ENCODE peak calls at places on chromosomes 13 and 19, in six cellular contexts. W, Z, B, G, U and I are unnamed samples.

GRCh38 chr13:67353891-67354459 is 123.8 kb upstream of the PCDH9 start:
- DNase-seq in W (peak), Z (no peak), B (peak), G (no peak), U (no peak), I (no peak)

GRCh38 chr13:32941368-32941767 is 74.9 kb upstream of the KL start:
- DNase-seq in W (peak), Z (no peak), B (no peak), G (no peak), U (no peak), I (no peak)

GRCh38 chr19:47188507-47189033 is 42.4 kb downstream of the BBC3 start:
- DNase-seq in W (no peak), Z (peak), B (no peak), G (no peak), U (no peak), I (no peak)

GRCh38 chr19:507286-508203 is at the start of gene TPGS1:
- DNase-seq in W (peak), Z (peak), B (peak), G (peak), U (no peak), I (peak)

GRCh38 chr19:23002690-23003422 is at the start of gene ZNF728:
- DNase-seq in W (no peak), Z (peak), B (no peak), G (no peak), U (no peak), I (no peak)

GRCh38 chr19:54464044-54464623 is 556 bp upstream of the LENG9 start:
- DNase-seq in W (peak), Z (peak), B (peak), G (peak), U (no peak), I (peak)

GRCh38 chr13:111202745-111203144 is 87.6 kb downstream of the ARHGEF7 start:
- DNase-seq in W (peak), Z (no peak), B (peak), G (no peak), U (peak), I (no peak)

GRCh38 chr19:39645800-39646411 is 9.8 kb upstream of the LGALS16 start:
- DNase-seq in W (peak), Z (no peak), B (peak), G (no peak), U (peak), I (peak)

GRCh38 chr13:89783221-89783755 is 1564.2 kb upstream of the MIR17HG start:
- DNase-seq in W (no peak), Z (no peak), B (no peak), G (no peak), U (no peak), I (no peak)

GRCh38 chr13:66994097-66994496 is 236.0 kb downstream of the PCDH9 start:
- DNase-seq in W (peak), Z (peak), B (peak), G (peak), U (no peak), I (peak)

GRCh38 chr19:7928741-7929701 is 3.1 kb upstream of the CTXN1 start:
- DNase-seq in W (peak), Z (no peak), B (peak), G (no peak), U (peak), I (peak)

GRCh38 chr19:7391218-7391670 is 42.5 kb downstream of the ARHGEF18 start:
- DNase-seq in W (peak), Z (peak), B (no peak), G (peak), U (no peak), I (no peak)

GRCh38 chr19:23758187-23759074 is at the start of gene ZNF681:
- DNase-seq in W (peak), Z (peak), B (peak), G (peak), U (peak), I (peak)

GRCh38 chr13:44918323-44919102 is 70.8 kb downstream of the NUFIP1 start:
- DNase-seq in W (peak), Z (peak), B (peak), G (peak), U (peak), I (peak)

GRCh38 chr19:42606660-42607351 is 12.1 kb upstream of the CEACAM8 start:
- DNase-seq in W (peak), Z (peak), B (peak), G (peak), U (peak), I (peak)

GRCh38 chr13:98495627-98496238 is 81.2 kb downstream of the STK24 start:
- DNase-seq in W (no peak), Z (no peak), B (peak), G (no peak), U (no peak), I (no peak)

GRCh38 chr19:30682576-30683536 is 310.7 kb downstream of the ZNF536 start:
- DNase-seq in W (peak), Z (peak), B (peak), G (peak), U (peak), I (peak)

GRCh38 chr13:20814224-20814910 is 40.6 kb upstream of the EEF1AKMT1 start:
- DNase-seq in W (peak), Z (peak), B (peak), G (no peak), U (peak), I (no peak)

GRCh38 chr19:52170863-52171320 is 529 bp downstream of the ZNF836 start:
- DNase-seq in W (no peak), Z (peak), B (no peak), G (no peak), U (no peak), I (peak)

GRCh38 chr19:39416626-39417120 is 4.2 kb downstream of the PLEKHG2 start:
- DNase-seq in W (no peak), Z (no peak), B (no peak), G (no peak), U (no peak), I (no peak)

GRCh38 chr13:95002126-95002525 is 289.8 kb upstream of the SOX21 start:
- DNase-seq in W (no peak), Z (no peak), B (no peak), G (peak), U (no peak), I (no peak)

GRCh38 chr19:35755550-35756371 is 1.1 kb downstream of the HSPB6 start:
- DNase-seq in W (peak), Z (peak), B (peak), G (no peak), U (no peak), I (no peak)

GRCh38 chr19:47723573-47723923 is 10.3 kb downstream of the EHD2 start:
- DNase-seq in W (peak), Z (no peak), B (peak), G (peak), U (no peak), I (no peak)

GRCh38 chr13:112625698-112626097 is 37.7 kb upstream of the TUBGCP3 start:
- DNase-seq in W (no peak), Z (no peak), B (no peak), G (no peak), U (no peak), I (no peak)

GRCh38 chr19:50820549-50821247 is 2.9 kb downstream of the KLK1 start:
- DNase-seq in W (no peak), Z (peak), B (no peak), G (no peak), U (no peak), I (no peak)

GRCh38 chr19:2469102-2469914 is 6.6 kb upstream of the GADD45B start:
- DNase-seq in W (peak), Z (no peak), B (peak), G (no peak), U (no peak), I (no peak)

GRCh38 chr19:1393841-1394240 is 7.5 kb downstream of the GAMT start:
- DNase-seq in W (no peak), Z (no peak), B (no peak), G (no peak), U (no peak), I (no peak)

GRCh38 chr19:45376045-45376724 is 5.8 kb upstream of the ERCC2 start:
- DNase-seq in W (peak), Z (no peak), B (peak), G (peak), U (peak), I (no peak)

GRCh38 chr13:75566658-75567057 is 17.1 kb downstream of the UCHL3 start:
- DNase-seq in W (peak), Z (no peak), B (peak), G (no peak), U (no peak), I (no peak)

GRCh38 chr13:106756446-106756845 is 188.5 kb upstream of the ARGLU1 start:
- DNase-seq in W (no peak), Z (no peak), B (no peak), G (no peak), U (no peak), I (peak)

GRCh38 chr13:106753241-106753640 is 185.3 kb upstream of the ARGLU1 start:
- DNase-seq in W (no peak), Z (no peak), B (no peak), G (no peak), U (no peak), I (no peak)

GRCh38 chr13:106752584-106753202 is 184.8 kb upstream of the ARGLU1 start:
- DNase-seq in W (no peak), Z (no peak), B (no peak), G (no peak), U (no peak), I (no peak)

DNA sequence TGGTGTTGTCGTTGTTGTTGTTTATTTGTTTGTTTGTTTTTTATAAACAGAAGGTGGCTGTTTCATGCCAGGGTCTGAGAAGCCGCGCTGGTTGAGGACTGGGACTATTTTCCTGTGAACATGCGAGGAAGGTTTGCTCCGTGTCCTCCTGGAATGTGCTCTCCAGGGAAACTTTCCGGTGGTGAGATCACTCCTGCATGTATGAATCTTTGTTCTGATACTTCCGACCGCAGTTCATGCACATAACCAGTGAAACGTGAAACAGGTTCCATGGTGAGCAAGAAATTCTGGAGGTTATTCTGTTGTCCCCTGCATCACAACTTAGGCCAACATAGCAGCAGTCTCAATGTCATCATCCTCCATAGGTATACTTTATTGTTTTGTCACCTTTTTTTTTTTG is 187.6 kb upstream of the ARGLU1 start:
- DNase-seq in W (no peak), Z (no peak), B (no peak), G (no peak), U (no peak), I (no peak)
- TF ChIP-seq CTCF in W (no peak), Z (no peak), B (no peak), G (no peak), U (no peak), I (no peak)

DNA sequence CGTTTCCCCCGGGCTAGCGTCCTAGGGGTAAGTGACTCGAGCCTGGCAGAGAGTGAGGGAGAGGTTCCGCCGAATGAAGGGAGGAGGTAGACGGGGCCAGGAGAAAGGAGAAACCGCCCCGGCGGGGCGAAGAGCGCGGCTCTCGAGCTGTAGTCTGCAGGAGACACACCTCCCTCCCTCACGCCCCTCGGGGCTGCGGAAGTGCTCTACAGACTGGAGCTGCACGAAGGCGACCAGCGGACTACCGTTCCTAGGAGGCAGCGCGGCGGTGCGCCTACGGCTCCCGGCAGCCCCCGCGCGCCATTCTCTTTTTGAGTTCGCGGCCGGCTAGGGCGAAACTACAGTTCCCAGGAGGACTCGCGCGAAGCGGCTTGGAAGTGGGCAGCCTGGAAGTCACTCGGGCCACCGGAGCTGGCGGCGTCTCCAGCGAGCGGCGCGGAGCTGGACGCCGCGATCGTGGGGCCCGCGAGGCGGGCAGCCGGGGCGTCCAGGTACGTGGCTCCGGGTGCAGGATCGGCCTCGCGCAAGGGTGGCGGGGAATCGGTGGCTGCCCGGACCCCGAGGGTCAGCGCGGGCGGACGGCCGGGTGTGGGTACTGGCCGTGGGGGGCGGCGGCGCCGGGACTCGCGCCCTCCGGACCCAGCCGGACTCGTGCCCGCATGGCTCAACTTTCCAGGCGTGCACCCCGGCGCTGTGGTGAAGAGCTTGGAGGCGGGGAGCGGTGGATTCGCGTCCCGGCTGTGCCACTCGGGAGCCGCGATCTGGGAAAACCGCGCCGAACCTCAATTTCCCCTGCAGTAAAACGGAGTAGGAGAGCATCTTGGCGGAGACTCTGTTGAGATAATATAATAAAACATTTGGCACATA is at the start of gene SIPA1L3:
- DNase-seq in W (peak), Z (peak), B (peak), G (peak), U (peak), I (peak)
- TF ChIP-seq CTCF in W (no peak), Z (no peak), B (peak), G (no peak), U (no peak), I (no peak)

GRCh38 chr19:12791345-12792047 is at the start of gene JUNB:
- DNase-seq in W (peak), Z (peak), B (peak), G (peak), U (peak), I (peak)
- TF ChIP-seq CTCF in W (no peak), Z (no peak), B (no peak), G (no peak), U (no peak), I (peak)

GRCh38 chr19:19026299-19026971 is 6.9 kb downstream of the SUGP2 start:
- DNase-seq in W (peak), Z (no peak), B (no peak), G (no peak), U (no peak), I (no peak)
- TF ChIP-seq CTCF in W (no peak), Z (no peak), B (no peak), G (no peak), U (peak), I (no peak)

GRCh38 chr13:79085021-79085420 is 321.0 kb downstream of the RBM26 start:
- DNase-seq in W (no peak), Z (no peak), B (no peak), G (no peak), U (no peak), I (no peak)

GRCh38 chr13:79081942-79082341 is 324.1 kb downstream of the RBM26 start:
- DNase-seq in W (no peak), Z (no peak), B (no peak), G (no peak), U (no peak), I (no peak)

GRCh38 chr13:79075703-79076102 is 330.4 kb downstream of the RBM26 start:
- DNase-seq in W (no peak), Z (no peak), B (no peak), G (no peak), U (no peak), I (no peak)

DNA sequence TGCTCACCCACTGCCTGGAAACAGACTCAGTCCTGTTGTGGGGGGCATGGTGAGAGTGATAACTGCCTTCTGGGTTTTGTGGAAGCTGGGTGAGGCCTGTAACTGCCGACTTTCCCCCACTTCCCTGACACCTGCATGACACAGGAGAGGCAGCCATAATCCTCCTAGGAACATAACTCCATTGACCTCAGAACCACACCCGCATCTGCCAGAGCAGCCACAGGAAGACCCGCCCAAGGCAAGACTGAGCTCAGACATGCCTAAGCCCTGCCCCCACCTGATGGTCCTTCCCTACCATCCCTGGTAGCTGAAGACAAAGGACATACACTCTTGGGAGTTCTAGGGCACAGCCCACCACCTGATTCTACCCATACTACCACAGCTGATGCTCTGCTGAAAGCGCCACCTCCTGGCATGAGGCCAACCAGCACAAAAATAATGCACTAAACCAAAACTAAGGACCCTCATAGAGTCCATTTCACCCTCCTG is 326.7 kb downstream of the RBM26 start:
- DNase-seq in W (no peak), Z (peak), B (no peak), G (no peak), U (no peak), I (no peak)
- TF ChIP-seq CTCF in W (no peak), Z (no peak), B (no peak), G (no peak), U (no peak), I (no peak)